ENCODE peak calls at places on chromosome 6, in five cellular contexts. I is bronchial epithelial cell, X is stomach, J is AG04450, Y is fibroblast of lung. E is an unnamed sample. For H3K27me3, the result is how much of the 10 kb centered on the place peaks cover.

GRCh38 chr6:169253341-169253740 is 305 bp downstream of the THBS2 start:
- DNase-seq in I (no peak), X (no peak), J (no peak), Y (no peak), E (no peak)

GRCh38 chr6:29708432-29709177 is 14.6 kb upstream of the HLA-F start:
- DNase-seq in I (no peak), X (peak), J (no peak), Y (no peak), E (no peak)

GRCh38 chr6:35728663-35729348 is 8.0 kb upstream of the ARMC12 start:
- DNase-seq in I (peak), X (peak), J (no peak), Y (no peak), E (peak)

GRCh38 chr6:99548706-99549105 is 19.8 kb downstream of the CCNC start:
- DNase-seq in I (no peak), X (no peak), J (no peak), Y (no peak), E (no peak)

GRCh38 chr6:35311390-35312075 is 13.9 kb downstream of the DEF6 start:
- DNase-seq in I (no peak), X (no peak), J (no peak), Y (no peak), E (no peak)

GRCh38 chr6:73739097-73739496 is 43.1 kb downstream of the CD109 start:
- DNase-seq in I (peak), X (no peak), J (peak), Y (peak), E (no peak)

GRCh38 chr6:32885698-32886286 is 31.8 kb downstream of the PSMB9 start:
- DNase-seq in I (peak), X (no peak), J (no peak), Y (peak), E (no peak)

GRCh38 chr6:93407186-93407585 is 12.2 kb downstream of the EPHA7 start:
- DNase-seq in I (peak), X (no peak), J (no peak), Y (peak), E (no peak)

GRCh38 chr6:73180718-73181619 is 44.3 kb downstream of the KHDC1L start:
- DNase-seq in I (peak), X (no peak), J (peak), Y (peak), E (no peak)

GRCh38 chr6:139010674-139011073 is 17.9 kb upstream of the ABRACL start:
- DNase-seq in I (no peak), X (no peak), J (no peak), Y (no peak), E (no peak)

DNA sequence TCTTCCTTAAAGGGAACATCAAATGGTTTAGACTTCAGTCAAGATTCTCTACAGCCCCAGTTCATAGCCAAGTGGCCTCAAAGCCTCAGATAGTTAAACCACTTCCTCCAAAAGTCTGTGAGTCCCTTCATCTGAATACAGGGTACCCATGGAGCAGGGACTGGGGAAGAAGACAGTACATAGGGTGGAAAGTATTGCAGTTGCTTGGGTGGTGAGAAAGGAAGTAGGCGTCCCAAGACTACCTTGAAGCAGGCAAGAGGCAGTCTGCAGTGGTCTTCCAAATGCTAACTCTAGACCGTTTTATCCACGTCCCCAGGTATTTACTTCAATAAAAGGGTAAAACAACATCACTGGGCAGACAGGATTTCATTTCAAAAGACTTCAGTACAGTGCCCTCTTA is 2.0 kb downstream of the FYN start:
- DNase-seq in I (no peak), X (no peak), J (no peak), Y (no peak), E (no peak)
- H3K4me3 ChIP-seq in I (no peak), X (peak), J (peak), Y (peak), E (no peak)

GRCh38 chr6:113464959-113465358 is 392.2 kb upstream of the MARCKS start:
- DNase-seq in I (peak), X (no peak), J (no peak), Y (peak), E (no peak)

GRCh38 chr6:113458368-113459010 is 398.7 kb upstream of the MARCKS start:
- DNase-seq in I (no peak), X (no peak), J (no peak), Y (peak), E (no peak)

GRCh38 chr6:113464536-113464935 is 392.6 kb upstream of the MARCKS start:
- DNase-seq in I (no peak), X (no peak), J (no peak), Y (no peak), E (no peak)

GRCh38 chr6:113457751-113458150 is 399.4 kb upstream of the MARCKS start:
- DNase-seq in I (no peak), X (no peak), J (no peak), Y (no peak), E (no peak)

DNA sequence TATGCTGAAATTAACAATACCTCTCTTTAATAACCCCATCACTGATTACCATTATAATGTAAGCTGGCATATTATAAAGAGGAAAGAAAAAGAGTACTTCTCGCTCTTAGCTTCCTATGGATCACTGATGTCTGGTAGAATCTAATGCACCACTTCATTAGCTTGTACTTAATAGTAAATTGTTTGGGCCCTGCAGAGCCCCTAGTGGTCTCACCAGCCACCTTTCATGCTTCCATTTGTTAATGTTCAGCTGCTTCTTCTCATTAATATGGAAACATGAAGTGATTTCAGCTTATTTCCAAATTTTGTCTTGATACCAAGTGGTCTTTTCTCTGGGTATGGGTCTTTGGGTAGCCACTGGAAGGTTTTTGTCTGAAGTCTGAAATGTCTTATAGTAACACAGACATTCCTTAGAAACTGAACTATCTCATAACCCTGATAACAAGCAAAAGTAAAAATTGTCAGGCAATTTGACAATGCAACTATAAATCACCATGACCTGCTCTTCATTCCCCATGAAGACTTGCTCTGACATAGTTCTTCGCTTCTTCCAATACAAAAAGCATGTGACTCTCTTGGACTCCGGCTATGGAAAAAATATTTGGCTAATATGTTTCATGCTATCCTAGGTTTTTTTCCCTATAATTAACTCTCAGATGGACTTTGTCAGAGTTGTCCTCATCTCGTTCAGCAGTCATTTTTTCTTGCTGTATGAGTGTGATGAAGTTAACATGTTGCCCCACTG is 395.8 kb upstream of the MARCKS start:
- DNase-seq in I (peak), X (no peak), J (no peak), Y (peak), E (no peak)
- TF ChIP-seq CTCF in I (no peak), X (no peak), J (peak), Y (peak), E (no peak)

DNA sequence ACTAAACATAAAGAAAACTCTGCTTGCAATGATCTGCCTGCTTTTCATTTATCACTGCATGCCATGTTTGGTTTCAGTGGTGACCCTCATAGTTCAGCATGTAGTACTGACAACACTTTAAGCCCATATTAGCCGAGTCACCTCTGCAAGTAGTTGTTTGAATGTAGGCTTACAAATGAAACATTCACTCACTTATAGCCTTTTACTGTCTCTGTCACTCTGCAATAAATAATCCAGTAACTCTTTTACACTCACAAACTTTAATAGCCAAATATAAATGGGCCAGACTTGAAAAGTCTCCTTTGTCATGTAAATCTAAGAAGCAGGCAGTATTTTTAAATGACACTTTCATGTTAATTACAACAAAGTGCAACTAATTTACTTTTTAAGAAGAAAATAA is 1460.0 kb upstream of the ADGRB3 start:
- DNase-seq in I (no peak), X (no peak), J (no peak), Y (no peak), E (no peak)
- H3K27me3 ChIP-seq in I (under half), X (under half), J (under half), Y (under half), E (under half)

GRCh38 chr6:110493253-110493800 is 16.9 kb upstream of the SLC22A16 start:
- DNase-seq in I (no peak), X (no peak), J (no peak), Y (no peak), E (no peak)

GRCh38 chr6:110490110-110490509 is 13.7 kb upstream of the SLC22A16 start:
- DNase-seq in I (no peak), X (no peak), J (no peak), Y (no peak), E (no peak)

GRCh38 chr6:110491299-110491643 is 14.9 kb upstream of the SLC22A16 start:
- DNase-seq in I (no peak), X (no peak), J (no peak), Y (no peak), E (no peak)

GRCh38 chr6:110492584-110492983 is 16.2 kb upstream of the SLC22A16 start:
- DNase-seq in I (peak), X (no peak), J (no peak), Y (peak), E (no peak)

GRCh38 chr6:110491644-110492317 is 15.4 kb upstream of the SLC22A16 start:
- DNase-seq in I (peak), X (no peak), J (no peak), Y (peak), E (no peak)
- H3K4me3 ChIP-seq in I (peak), X (no peak), J (no peak), Y (no peak), E (no peak)